ENCODE peak calls at places on chromosomes 7 and 10, in nine cellular contexts. One of them, this sample, is unnamed.

GRCh38 chr10:75071164-75071489 is 40.3 kb upstream of the SAMD8 start:
- DNase-seq in upper lobe of left lung: peak
- DNase-seq in heart left ventricle: no peak
- DNase-seq in spleen: peak
- DNase-seq in HepG2: no peak
- DNase-seq in prostate gland: no peak
- DNase-seq in GM12878: no peak
- DNase-seq in ovary: peak
- DNase-seq in A549: no peak
- DNase-seq in this sample: no peak

GRCh38 chr10:3935141-3935540 is 150.1 kb upstream of the KLF6 start:
- DNase-seq in upper lobe of left lung: no peak
- DNase-seq in heart left ventricle: peak
- DNase-seq in spleen: no peak
- DNase-seq in HepG2: no peak
- DNase-seq in prostate gland: peak
- DNase-seq in GM12878: peak
- DNase-seq in ovary: peak
- DNase-seq in A549: no peak
- DNase-seq in this sample: no peak

GRCh38 chr7:22588396-22588795 is 88.4 kb upstream of the STEAP1B start:
- DNase-seq in upper lobe of left lung: no peak
- DNase-seq in heart left ventricle: no peak
- DNase-seq in spleen: no peak
- DNase-seq in HepG2: no peak
- DNase-seq in prostate gland: no peak
- DNase-seq in GM12878: no peak
- DNase-seq in ovary: no peak
- DNase-seq in A549: no peak
- DNase-seq in this sample: no peak

GRCh38 chr7:8433477-8434289 is at the start of gene NXPH1:
- DNase-seq in upper lobe of left lung: peak
- DNase-seq in heart left ventricle: no peak
- DNase-seq in spleen: peak
- DNase-seq in HepG2: peak
- DNase-seq in prostate gland: no peak
- DNase-seq in GM12878: no peak
- DNase-seq in ovary: no peak
- DNase-seq in A549: no peak
- DNase-seq in this sample: no peak

GRCh38 chr7:44087914-44088838 is 5.8 kb upstream of the POLM start:
- DNase-seq in upper lobe of left lung: no peak
- DNase-seq in heart left ventricle: peak
- DNase-seq in spleen: peak
- DNase-seq in HepG2: no peak
- DNase-seq in prostate gland: no peak
- DNase-seq in GM12878: no peak
- DNase-seq in ovary: peak
- DNase-seq in A549: no peak
- DNase-seq in this sample: peak

GRCh38 chr7:27123021-27123476 is 7.5 kb downstream of the HOXA4 start:
- DNase-seq in upper lobe of left lung: no peak
- DNase-seq in heart left ventricle: no peak
- DNase-seq in spleen: no peak
- DNase-seq in HepG2: peak
- DNase-seq in prostate gland: no peak
- DNase-seq in GM12878: no peak
- DNase-seq in ovary: no peak
- DNase-seq in A549: no peak
- DNase-seq in this sample: no peak

GRCh38 chr7:3415730-3416366 is 114.8 kb downstream of the SDK1 start:
- DNase-seq in upper lobe of left lung: no peak
- DNase-seq in heart left ventricle: no peak
- DNase-seq in spleen: no peak
- DNase-seq in HepG2: no peak
- DNase-seq in prostate gland: no peak
- DNase-seq in GM12878: no peak
- DNase-seq in ovary: no peak
- DNase-seq in A549: no peak
- DNase-seq in this sample: no peak

GRCh38 chr10:23343591-23344225 is 889 bp downstream of the C10orf67 start:
- DNase-seq in upper lobe of left lung: peak
- DNase-seq in heart left ventricle: peak
- DNase-seq in spleen: peak
- DNase-seq in HepG2: no peak
- DNase-seq in prostate gland: peak
- DNase-seq in GM12878: no peak
- DNase-seq in ovary: peak
- DNase-seq in A549: peak
- DNase-seq in this sample: no peak

DNA sequence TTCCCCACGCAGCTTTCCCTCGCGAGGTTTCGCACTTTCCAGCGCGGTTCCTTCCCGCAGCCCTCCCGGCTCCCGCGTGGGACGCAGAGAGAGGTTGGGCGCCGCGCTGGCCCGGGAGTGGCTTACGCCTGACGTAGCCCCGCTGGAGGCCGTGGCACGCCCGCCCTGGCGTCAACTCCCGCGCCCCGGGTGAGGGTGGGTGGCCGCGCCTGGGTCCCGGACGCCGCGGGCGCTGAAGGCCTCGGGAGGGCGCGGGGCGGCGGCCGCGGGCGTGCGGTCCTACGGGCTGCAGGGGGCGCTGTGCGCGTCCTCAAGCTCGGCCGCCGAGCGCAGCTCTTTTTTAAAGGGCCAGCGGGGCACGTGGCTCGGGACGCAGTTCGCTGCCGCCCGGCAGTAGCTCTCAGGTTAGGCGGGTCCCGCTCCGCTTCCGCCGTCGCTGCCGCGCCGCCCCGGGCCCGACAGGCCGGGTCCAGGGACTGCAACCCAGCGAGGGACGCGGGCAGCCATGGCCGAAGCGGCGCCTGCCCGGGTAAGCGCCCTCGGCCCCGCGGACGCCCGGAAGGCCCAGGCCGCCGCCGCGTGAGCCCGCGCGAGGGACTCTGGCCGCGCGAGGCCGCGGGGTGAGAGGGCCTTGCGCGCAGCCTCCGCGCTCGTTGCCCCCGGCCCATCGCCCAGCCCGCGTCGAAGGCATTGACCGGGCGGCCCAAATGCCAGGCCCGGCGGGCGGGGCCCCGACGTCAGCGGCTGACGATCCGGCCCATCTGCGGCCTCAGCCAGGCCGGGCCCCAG is at the start of gene ZNF783:
- DNase-seq in upper lobe of left lung: peak
- DNase-seq in heart left ventricle: peak
- DNase-seq in spleen: peak
- DNase-seq in HepG2: peak
- DNase-seq in prostate gland: peak
- DNase-seq in GM12878: peak
- DNase-seq in ovary: peak
- DNase-seq in A549: peak
- DNase-seq in this sample: peak
- TF ChIP-seq POLR2A in upper lobe of left lung: peak
- TF ChIP-seq POLR2A in heart left ventricle: no peak
- TF ChIP-seq POLR2A in spleen: no peak
- TF ChIP-seq POLR2A in HepG2: peak
- TF ChIP-seq POLR2A in prostate gland: peak
- TF ChIP-seq POLR2A in GM12878: peak
- TF ChIP-seq POLR2A in ovary: peak
- TF ChIP-seq POLR2A in A549: peak
- TF ChIP-seq POLR2A in this sample: no peak

GRCh38 chr7:90595801-90596683 is at the start of gene CDK14:
- DNase-seq in upper lobe of left lung: peak
- DNase-seq in heart left ventricle: peak
- DNase-seq in spleen: peak
- DNase-seq in HepG2: peak
- DNase-seq in prostate gland: peak
- DNase-seq in GM12878: no peak
- DNase-seq in ovary: peak
- DNase-seq in A549: peak
- DNase-seq in this sample: peak

GRCh38 chr7:90596745-90597526 is 815 bp downstream of the CDK14 start:
- DNase-seq in upper lobe of left lung: no peak
- DNase-seq in heart left ventricle: no peak
- DNase-seq in spleen: no peak
- DNase-seq in HepG2: no peak
- DNase-seq in prostate gland: no peak
- DNase-seq in GM12878: peak
- DNase-seq in ovary: no peak
- DNase-seq in A549: no peak
- DNase-seq in this sample: no peak

GRCh38 chr7:90593205-90593604 is 2.9 kb upstream of the CDK14 start:
- DNase-seq in upper lobe of left lung: no peak
- DNase-seq in heart left ventricle: no peak
- DNase-seq in spleen: no peak
- DNase-seq in HepG2: no peak
- DNase-seq in prostate gland: no peak
- DNase-seq in GM12878: no peak
- DNase-seq in ovary: no peak
- DNase-seq in A549: no peak
- DNase-seq in this sample: no peak

GRCh38 chr7:90595341-90595800 is 750 bp upstream of the CDK14 start:
- DNase-seq in upper lobe of left lung: no peak
- DNase-seq in heart left ventricle: no peak
- DNase-seq in spleen: no peak
- DNase-seq in HepG2: no peak
- DNase-seq in prostate gland: no peak
- DNase-seq in GM12878: no peak
- DNase-seq in ovary: no peak
- DNase-seq in A549: no peak
- DNase-seq in this sample: no peak

DNA sequence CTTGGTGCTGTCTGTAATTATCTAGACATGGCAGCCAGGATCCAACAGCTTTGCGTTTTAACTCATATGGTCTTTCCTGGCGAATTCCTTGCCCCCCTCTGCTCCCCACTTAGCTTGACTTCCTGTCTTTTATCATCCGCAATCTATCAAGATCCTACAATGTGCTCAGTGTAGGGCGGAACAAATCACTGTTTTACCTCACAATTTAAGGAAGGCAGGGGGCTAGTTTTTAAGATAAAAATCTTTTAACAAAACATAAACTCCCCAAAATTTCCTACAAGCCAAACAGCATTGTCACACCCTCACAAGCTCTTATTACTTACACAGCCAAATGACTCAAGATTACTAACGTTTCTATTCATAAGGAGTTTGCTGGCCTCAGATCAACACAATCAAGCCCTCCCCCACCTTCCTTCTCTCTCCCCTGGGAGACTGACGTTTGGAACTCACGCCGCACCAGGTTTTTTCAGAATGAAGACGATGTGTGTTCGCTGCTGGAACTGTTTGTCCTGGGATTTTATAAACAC is 1.3 kb upstream of the CDK14 start:
- DNase-seq in upper lobe of left lung: no peak
- DNase-seq in heart left ventricle: peak
- DNase-seq in spleen: no peak
- DNase-seq in HepG2: no peak
- DNase-seq in prostate gland: no peak
- DNase-seq in GM12878: no peak
- DNase-seq in ovary: peak
- DNase-seq in A549: no peak
- DNase-seq in this sample: peak
- H3K27ac ChIP-seq in upper lobe of left lung: peak
- H3K27ac ChIP-seq in heart left ventricle: peak
- H3K27ac ChIP-seq in spleen: no peak
- H3K27ac ChIP-seq in HepG2: no peak
- H3K27ac ChIP-seq in prostate gland: no peak
- H3K27ac ChIP-seq in GM12878: no peak
- H3K27ac ChIP-seq in ovary: peak
- H3K27ac ChIP-seq in A549: no peak
- H3K27ac ChIP-seq in this sample: peak

DNA sequence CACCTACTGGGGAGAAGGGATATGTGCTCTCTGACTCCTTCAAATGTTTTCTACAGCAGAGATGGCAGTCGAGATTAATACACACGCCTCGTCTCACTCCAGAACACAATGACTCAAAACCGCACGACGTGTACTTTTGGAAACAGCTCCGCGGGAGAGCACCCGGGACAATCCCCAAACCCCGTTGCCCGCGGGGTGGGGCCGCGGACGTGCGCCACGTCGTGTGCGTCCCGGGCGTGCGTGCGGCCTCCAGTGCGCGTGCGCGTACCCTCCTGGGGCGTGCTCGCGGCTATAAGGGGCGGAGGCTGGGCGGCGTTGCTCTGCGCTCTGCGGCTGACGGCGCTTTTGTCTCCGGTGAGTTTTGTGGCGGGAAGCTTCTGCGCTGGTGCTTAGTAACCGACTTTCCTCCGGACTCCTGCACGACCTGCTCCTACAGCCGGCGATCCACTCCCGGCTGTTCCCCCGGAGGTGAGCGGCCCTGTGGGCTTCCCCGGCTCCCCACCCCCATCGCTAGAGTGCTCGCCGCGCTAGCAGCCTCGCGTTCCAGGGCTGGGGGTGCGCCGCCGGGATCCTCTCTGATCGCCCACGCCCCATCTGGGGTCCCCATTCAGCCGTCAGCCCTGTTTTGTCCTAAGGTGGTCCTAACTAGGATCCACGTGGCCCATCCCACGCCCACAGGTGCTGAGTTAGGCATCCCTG is at the start of gene HILPDA:
- DNase-seq in upper lobe of left lung: peak
- DNase-seq in heart left ventricle: peak
- DNase-seq in spleen: peak
- DNase-seq in HepG2: peak
- DNase-seq in prostate gland: peak
- DNase-seq in GM12878: peak
- DNase-seq in ovary: peak
- DNase-seq in A549: peak
- DNase-seq in this sample: peak
- TF ChIP-seq POLR2A in upper lobe of left lung: peak
- TF ChIP-seq POLR2A in heart left ventricle: no peak
- TF ChIP-seq POLR2A in spleen: peak
- TF ChIP-seq POLR2A in HepG2: peak
- TF ChIP-seq POLR2A in prostate gland: peak
- TF ChIP-seq POLR2A in GM12878: peak
- TF ChIP-seq POLR2A in ovary: peak
- TF ChIP-seq POLR2A in A549: peak
- TF ChIP-seq POLR2A in this sample: peak

GRCh38 chr10:71396714-71397339 is at the start of gene CDH23:
- DNase-seq in upper lobe of left lung: peak
- DNase-seq in heart left ventricle: peak
- DNase-seq in spleen: no peak
- DNase-seq in HepG2: no peak
- DNase-seq in prostate gland: peak
- DNase-seq in GM12878: no peak
- DNase-seq in ovary: peak
- DNase-seq in A549: peak
- DNase-seq in this sample: no peak

GRCh38 chr10:71399946-71400345 is 3.2 kb downstream of the CDH23 start:
- DNase-seq in upper lobe of left lung: no peak
- DNase-seq in heart left ventricle: no peak
- DNase-seq in spleen: no peak
- DNase-seq in HepG2: no peak
- DNase-seq in prostate gland: no peak
- DNase-seq in GM12878: no peak
- DNase-seq in ovary: no peak
- DNase-seq in A549: no peak
- DNase-seq in this sample: no peak

GRCh38 chr10:71401056-71401455 is 4.3 kb downstream of the CDH23 start:
- DNase-seq in upper lobe of left lung: no peak
- DNase-seq in heart left ventricle: no peak
- DNase-seq in spleen: no peak
- DNase-seq in HepG2: no peak
- DNase-seq in prostate gland: no peak
- DNase-seq in GM12878: no peak
- DNase-seq in ovary: no peak
- DNase-seq in A549: no peak
- DNase-seq in this sample: no peak

GRCh38 chr10:71397340-71398212 is 856 bp downstream of the CDH23 start:
- DNase-seq in upper lobe of left lung: peak
- DNase-seq in heart left ventricle: no peak
- DNase-seq in spleen: peak
- DNase-seq in HepG2: no peak
- DNase-seq in prostate gland: no peak
- DNase-seq in GM12878: no peak
- DNase-seq in ovary: peak
- DNase-seq in A549: no peak
- DNase-seq in this sample: no peak

GRCh38 chr10:71398991-71399375 is 2.3 kb downstream of the CDH23 start:
- DNase-seq in upper lobe of left lung: no peak
- DNase-seq in heart left ventricle: no peak
- DNase-seq in spleen: no peak
- DNase-seq in HepG2: no peak
- DNase-seq in prostate gland: no peak
- DNase-seq in GM12878: no peak
- DNase-seq in ovary: no peak
- DNase-seq in A549: no peak
- DNase-seq in this sample: no peak
- H3K27ac ChIP-seq in upper lobe of left lung: no peak
- H3K27ac ChIP-seq in heart left ventricle: no peak
- H3K27ac ChIP-seq in spleen: no peak
- H3K27ac ChIP-seq in HepG2: no peak
- H3K27ac ChIP-seq in prostate gland: no peak
- H3K27ac ChIP-seq in GM12878: no peak
- H3K27ac ChIP-seq in ovary: no peak
- H3K27ac ChIP-seq in A549: no peak
- H3K27ac ChIP-seq in this sample: no peak

This sample was measured in tibial nerve.